ENCODE peak calls at places on chromosomes 5 and 9, in six cellular contexts. M is right lobe of liver, X is breast epithelium, Y is IMR-90, L is uterus, T is HCT116. Z is an unnamed sample.

GRCh38 chr5:125295405-125295872 is 549.0 kb upstream of the ZNF608 start:
- DNase-seq in T (no peak), Y (peak), X (no peak), M (no peak), L (no peak), Z (no peak)

GRCh38 chr9:95370064-95370463 is 52.6 kb upstream of the FANCC start:
- DNase-seq in Y (peak), L (no peak), X (no peak), T (no peak), M (no peak), Z (no peak)

GRCh38 chr9:117929873-117930272 is 225.7 kb downstream of the TLR4 start:
- DNase-seq in Y (no peak), T (no peak), X (no peak), L (no peak), M (peak), Z (no peak)

GRCh38 chr9:90555351-90556057 is 87.1 kb downstream of the DIRAS2 start:
- DNase-seq in M (peak), L (no peak), Y (no peak), X (peak), T (no peak), Z (no peak)

GRCh38 chr5:142568271-142568995 is 117.5 kb downstream of the FGF1 start:
- DNase-seq in T (no peak), Y (peak), X (no peak), M (no peak), L (peak), Z (no peak)

GRCh38 chr9:82606071-82606470 is 456.9 kb downstream of the RASEF start:
- DNase-seq in L (no peak), Y (no peak), T (no peak), X (no peak), M (no peak), Z (no peak)

GRCh38 chr5:635321-636055 is 23.3 kb downstream of the CEP72 start:
- DNase-seq in M (no peak), X (no peak), L (no peak), T (no peak), Y (no peak), Z (no peak)

GRCh38 chr5:31232273-31232888 is 38.9 kb downstream of the CDH6 start:
- DNase-seq in M (no peak), L (no peak), Y (peak), T (peak), X (no peak), Z (peak)

GRCh38 chr5:372911-373709 is 51.6 kb downstream of the AHRR start:
- DNase-seq in Y (no peak), T (no peak), M (no peak), L (no peak), X (peak), Z (peak)

GRCh38 chr9:101399641-101399965 is 952 bp downstream of the ZNF189 start:
- DNase-seq in X (no peak), T (no peak), Y (no peak), L (no peak), M (no peak), Z (no peak)

GRCh38 chr9:134065720-134066419 is 2.0 kb downstream of the BRD3 start:
- DNase-seq in T (no peak), M (peak), X (no peak), Y (peak), L (peak), Z (no peak)

GRCh38 chr5:138502521-138502920 is 37.2 kb downstream of the EGR1 start:
- DNase-seq in M (no peak), T (no peak), X (no peak), L (no peak), Y (no peak), Z (no peak)

GRCh38 chr9:82454509-82455190 is 466.1 kb downstream of the SPATA31D1 start:
- DNase-seq in Y (no peak), X (no peak), M (no peak), L (no peak), T (no peak), Z (no peak)

GRCh38 chr9:87381050-87381711 is 116.5 kb upstream of the DAPK1 start:
- DNase-seq in T (no peak), Y (peak), L (no peak), X (no peak), M (no peak), Z (no peak)

GRCh38 chr5:112762113-112762810 is 24.6 kb downstream of the APC start:
- DNase-seq in L (no peak), X (no peak), M (no peak), T (no peak), Y (peak), Z (no peak)

GRCh38 chr5:127941646-127942045 is 141.9 kb upstream of the SLC12A2 start:
- DNase-seq in T (no peak), X (no peak), Y (no peak), M (no peak), L (no peak), Z (no peak)

GRCh38 chr5:759111-759741 is 25.3 kb downstream of the ZDHHC11B start:
- DNase-seq in L (peak), Y (no peak), T (no peak), X (peak), M (peak), Z (peak)

GRCh38 chr9:110214090-110214489 is 6.1 kb upstream of the C9orf152 start:
- DNase-seq in T (no peak), Y (peak), X (no peak), M (no peak), L (no peak), Z (no peak)

GRCh38 chr5:88827997-88828396 is 55.0 kb downstream of the MEF2C start:
- DNase-seq in X (no peak), Y (peak), M (no peak), L (no peak), T (no peak), Z (no peak)

GRCh38 chr5:158054388-158055092 is 195.6 kb upstream of the CLINT1 start:
- DNase-seq in Y (no peak), L (no peak), X (no peak), T (no peak), M (no peak), Z (no peak)

GRCh38 chr9:137918331-137919094 is 40.9 kb downstream of the CACNA1B start:
- DNase-seq in T (no peak), L (no peak), M (no peak), X (no peak), Y (no peak), Z (peak)

GRCh38 chr9:130295431-130295830 is 29.9 kb downstream of the HMCN2 start:
- DNase-seq in X (no peak), L (no peak), M (no peak), T (no peak), Y (no peak), Z (peak)

GRCh38 chr9:78463750-78464149 is 166.8 kb downstream of the PSAT1 start:
- DNase-seq in M (no peak), T (no peak), Y (no peak), L (no peak), X (no peak), Z (no peak)

DNA sequence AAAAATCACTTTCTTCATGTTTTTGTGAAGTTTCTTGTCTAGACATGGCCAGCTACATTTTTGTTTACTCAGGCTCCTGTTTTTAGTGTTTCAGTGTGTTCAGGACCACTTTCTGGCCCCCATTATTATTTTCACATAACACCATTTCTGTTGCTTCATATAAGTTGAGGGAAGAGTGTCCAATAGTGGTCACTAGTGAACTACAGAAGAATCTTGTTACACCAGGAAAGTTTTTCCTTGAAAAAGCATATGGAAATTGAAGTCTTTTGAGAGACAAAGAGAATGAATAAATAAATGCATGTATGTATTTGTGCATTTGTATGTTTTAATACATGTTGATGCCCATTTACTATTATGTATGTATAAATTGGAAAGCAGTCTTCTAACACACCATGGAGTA is 3.8 kb downstream of the ADAMTSL1 start:
- DNase-seq in L (no peak), X (no peak), Y (no peak), M (no peak), T (no peak), Z (no peak)
- TF ChIP-seq CTCF in L (no peak), X (no peak), Y (no peak), M (no peak), T (no peak), Z (no peak)

DNA sequence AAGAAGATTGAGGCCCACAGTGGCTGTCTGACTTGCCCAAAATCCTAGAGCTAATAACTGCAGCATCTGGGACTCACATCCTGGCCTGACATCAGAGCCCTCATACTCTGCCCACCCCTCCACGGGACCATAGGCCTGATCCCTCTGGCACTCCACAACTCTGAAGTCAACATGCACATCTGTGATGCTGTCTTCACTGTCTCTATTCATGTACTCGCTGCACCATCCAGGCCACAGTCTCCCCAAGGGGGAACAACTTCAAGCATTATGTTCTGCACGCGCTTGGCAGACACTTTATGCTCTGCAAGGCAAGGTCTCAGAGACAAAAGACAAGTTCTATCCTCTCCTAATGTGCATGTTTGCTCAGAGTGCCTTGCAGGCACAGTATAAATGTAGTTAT is 158.2 kb downstream of the SPOCK1 start:
- DNase-seq in L (no peak), X (no peak), M (no peak), T (no peak), Y (no peak), Z (no peak)
- TF ChIP-seq POLR2A in L (no peak), X (no peak), M (no peak), T (no peak), Y (no peak), Z (no peak)

GRCh38 chr5:6712136-6712581 is 1.1 kb upstream of the TENT4A start:
- DNase-seq in M (peak), Y (peak), X (peak), L (peak), T (no peak), Z (peak)
- H3K4me3 ChIP-seq in M (peak), Y (peak), X (peak), L (peak), T (peak), Z (peak)

GRCh38 chr5:37837101-37838032 is 2.5 kb downstream of the GDNF start:
- DNase-seq in T (peak), M (peak), L (peak), Y (peak), X (peak), Z (peak)
- TF ChIP-seq CTCF in T (peak), M (peak), L (peak), Y (peak), X (peak), Z (peak)